ENCODE peak calls at places on chromosomes 7 and 10, in ten cellular contexts. One of them, this sample, is unnamed.

GRCh38 chr10:74981831-74982633 is 129.4 kb upstream of the SAMD8 start:
- DNase-seq in PC-9: no peak
- DNase-seq in NAMALWA: no peak
- DNase-seq in LHCN-M2: no peak
- DNase-seq in KBM-7: no peak
- DNase-seq in SW480: no peak
- DNase-seq in A172: no peak
- DNase-seq in adipocyte: no peak
- DNase-seq in activated gamma-delta T cell treated with anti-CD3 and anti-CD28 coated beads, Interleukin-2, amount 50 U/mL, for 16 hours: no peak
- DNase-seq in amniotic stem cell: no peak
- DNase-seq in this sample: no peak

GRCh38 chr10:97795886-97796285 is 24.1 kb upstream of the SFRP5 start:
- DNase-seq in NAMALWA: no peak
- DNase-seq in A172: no peak
- DNase-seq in LHCN-M2: no peak
- DNase-seq in KBM-7: no peak
- DNase-seq in SW480: no peak
- DNase-seq in activated gamma-delta T cell treated with anti-CD3 and anti-CD28 coated beads, Interleukin-2, amount 50 U/mL, for 16 hours: no peak
- DNase-seq in PC-9: no peak
- DNase-seq in adipocyte: no peak
- DNase-seq in amniotic stem cell: no peak
- DNase-seq in this sample: no peak

GRCh38 chr10:69421611-69422308 is 5.0 kb upstream of the TACR2 start:
- DNase-seq in amniotic stem cell: no peak
- DNase-seq in NAMALWA: no peak
- DNase-seq in adipocyte: no peak
- DNase-seq in KBM-7: peak
- DNase-seq in PC-9: peak
- DNase-seq in LHCN-M2: no peak
- DNase-seq in SW480: no peak
- DNase-seq in activated gamma-delta T cell treated with anti-CD3 and anti-CD28 coated beads, Interleukin-2, amount 50 U/mL, for 16 hours: no peak
- DNase-seq in A172: no peak
- DNase-seq in this sample: peak

GRCh38 chr7:78993341-78993740 is 460.1 kb downstream of the MAGI2 start:
- DNase-seq in KBM-7: no peak
- DNase-seq in LHCN-M2: no peak
- DNase-seq in PC-9: no peak
- DNase-seq in NAMALWA: no peak
- DNase-seq in SW480: no peak
- DNase-seq in adipocyte: no peak
- DNase-seq in amniotic stem cell: no peak
- DNase-seq in A172: no peak
- DNase-seq in activated gamma-delta T cell treated with anti-CD3 and anti-CD28 coated beads, Interleukin-2, amount 50 U/mL, for 16 hours: no peak
- DNase-seq in this sample: no peak

GRCh38 chr7:148264933-148265557 is 325.5 kb upstream of the C7orf33 start:
- DNase-seq in amniotic stem cell: peak
- DNase-seq in SW480: peak
- DNase-seq in LHCN-M2: peak
- DNase-seq in A172: peak
- DNase-seq in NAMALWA: peak
- DNase-seq in activated gamma-delta T cell treated with anti-CD3 and anti-CD28 coated beads, Interleukin-2, amount 50 U/mL, for 16 hours: no peak
- DNase-seq in KBM-7: peak
- DNase-seq in PC-9: peak
- DNase-seq in adipocyte: peak
- DNase-seq in this sample: peak

GRCh38 chr7:94921911-94922310 is 14.5 kb downstream of the PPP1R9A start:
- DNase-seq in SW480: no peak
- DNase-seq in amniotic stem cell: no peak
- DNase-seq in activated gamma-delta T cell treated with anti-CD3 and anti-CD28 coated beads, Interleukin-2, amount 50 U/mL, for 16 hours: no peak
- DNase-seq in KBM-7: no peak
- DNase-seq in NAMALWA: no peak
- DNase-seq in A172: no peak
- DNase-seq in PC-9: no peak
- DNase-seq in LHCN-M2: no peak
- DNase-seq in adipocyte: no peak
- DNase-seq in this sample: no peak

GRCh38 chr10:29794776-29795635 is 160.2 kb upstream of the SVIL start:
- DNase-seq in NAMALWA: no peak
- DNase-seq in activated gamma-delta T cell treated with anti-CD3 and anti-CD28 coated beads, Interleukin-2, amount 50 U/mL, for 16 hours: no peak
- DNase-seq in amniotic stem cell: no peak
- DNase-seq in SW480: no peak
- DNase-seq in adipocyte: peak
- DNase-seq in KBM-7: no peak
- DNase-seq in LHCN-M2: no peak
- DNase-seq in PC-9: no peak
- DNase-seq in A172: no peak
- DNase-seq in this sample: no peak

GRCh38 chr7:27066148-27066547 is 29.7 kb downstream of the HOXA1 start:
- DNase-seq in amniotic stem cell: no peak
- DNase-seq in activated gamma-delta T cell treated with anti-CD3 and anti-CD28 coated beads, Interleukin-2, amount 50 U/mL, for 16 hours: no peak
- DNase-seq in SW480: no peak
- DNase-seq in PC-9: peak
- DNase-seq in NAMALWA: no peak
- DNase-seq in KBM-7: no peak
- DNase-seq in adipocyte: no peak
- DNase-seq in LHCN-M2: peak
- DNase-seq in A172: peak
- DNase-seq in this sample: peak

GRCh38 chr10:52208394-52208793 is 105.7 kb upstream of the DKK1 start:
- DNase-seq in PC-9: no peak
- DNase-seq in KBM-7: no peak
- DNase-seq in NAMALWA: no peak
- DNase-seq in adipocyte: no peak
- DNase-seq in SW480: no peak
- DNase-seq in activated gamma-delta T cell treated with anti-CD3 and anti-CD28 coated beads, Interleukin-2, amount 50 U/mL, for 16 hours: no peak
- DNase-seq in amniotic stem cell: no peak
- DNase-seq in A172: no peak
- DNase-seq in LHCN-M2: no peak
- DNase-seq in this sample: no peak

GRCh38 chr10:78015546-78015945 is 13.8 kb downstream of the POLR3A start:
- DNase-seq in KBM-7: no peak
- DNase-seq in PC-9: no peak
- DNase-seq in amniotic stem cell: no peak
- DNase-seq in activated gamma-delta T cell treated with anti-CD3 and anti-CD28 coated beads, Interleukin-2, amount 50 U/mL, for 16 hours: no peak
- DNase-seq in SW480: no peak
- DNase-seq in A172: no peak
- DNase-seq in adipocyte: no peak
- DNase-seq in NAMALWA: no peak
- DNase-seq in LHCN-M2: no peak
- DNase-seq in this sample: no peak

GRCh38 chr10:32946108-32946507 is 11.9 kb downstream of the ITGB1 start:
- DNase-seq in A172: no peak
- DNase-seq in adipocyte: no peak
- DNase-seq in SW480: no peak
- DNase-seq in amniotic stem cell: no peak
- DNase-seq in activated gamma-delta T cell treated with anti-CD3 and anti-CD28 coated beads, Interleukin-2, amount 50 U/mL, for 16 hours: no peak
- DNase-seq in KBM-7: no peak
- DNase-seq in LHCN-M2: no peak
- DNase-seq in NAMALWA: no peak
- DNase-seq in PC-9: peak
- DNase-seq in this sample: no peak

This sample was measured in H4.